ENCODE peak calls at places on chromosomes 3 and 15, in four cellular contexts. J, Z, K and I are unnamed samples.

GRCh38 chr15:90869601-90870353 is 1.4 kb downstream of the FURIN start:
- DNase-seq in K (no peak), J (no peak), Z (no peak), I (no peak)

GRCh38 chr3:65746848-65747247 is 291.9 kb downstream of the MAGI1 start:
- DNase-seq in K (no peak), J (no peak), Z (no peak), I (no peak)

GRCh38 chr3:179091113-179091512 is 19.5 kb upstream of the ZMAT3 start:
- DNase-seq in K (no peak), Z (no peak), J (no peak), I (no peak)

GRCh38 chr3:112048911-112049310 is 14.4 kb downstream of the TMPRSS7 start:
- DNase-seq in K (no peak), Z (no peak), J (no peak), I (no peak)

GRCh38 chr3:52887166-52887565 is 10.2 kb downstream of the STIMATE start:
- DNase-seq in J (no peak), K (no peak), Z (no peak), I (peak; percentile 70)

GRCh38 chr15:76987896-76988860 is 6.7 kb upstream of the PSTPIP1 start:
- DNase-seq in J (no peak), K (no peak), Z (no peak), I (no peak)

GRCh38 chr15:90845201-90845949 is 23.0 kb upstream of the FURIN start:
- DNase-seq in K (peak; percentile 41), J (peak; percentile 79), Z (no peak), I (no peak)

GRCh38 chr15:100879461-100880138 is at the start of gene ALDH1A3:
- DNase-seq in K (no peak), J (peak; percentile 60), Z (no peak), I (no peak)

GRCh38 chr3:171364500-171364899 is 95.7 kb downstream of the TNIK start:
- DNase-seq in K (no peak), Z (no peak), J (no peak), I (no peak)

GRCh38 chr3:197466586-197467399 is 89.0 kb downstream of the BDH1 start:
- DNase-seq in J (peak; percentile 69), K (no peak), Z (no peak), I (peak; percentile 91)

GRCh38 chr3:43388909-43389308 is 102.6 kb downstream of the SNRK start:
- DNase-seq in Z (no peak), J (no peak), K (no peak), I (no peak)

GRCh38 chr3:168248383-168249047 is 152.8 kb upstream of the GOLIM4 start:
- DNase-seq in J (no peak), K (no peak), Z (no peak), I (no peak)

GRCh38 chr3:105255351-105255750 is 111.4 kb upstream of the ALCAM start:
- DNase-seq in J (no peak), K (no peak), Z (no peak), I (peak; percentile 46)

GRCh38 chr3:139327861-139328260 is 16.0 kb upstream of the MRPS22 start:
- DNase-seq in J (no peak), K (no peak), Z (no peak), I (no peak)

GRCh38 chr3:127708837-127709236 is 36.1 kb downstream of the ABTB1 start:
- DNase-seq in Z (no peak), K (no peak), J (no peak), I (no peak)

GRCh38 chr3:40524571-40525285 is at the start of gene ZNF621:
- DNase-seq in K (peak; percentile 81), J (peak; percentile 65), Z (peak; percentile 38), I (peak; percentile 88)

GRCh38 chr3:58697552-58697951 is 31.0 kb upstream of the FAM3D start:
- DNase-seq in Z (no peak), K (no peak), J (no peak), I (no peak)

GRCh38 chr15:25406846-25407245 is 32.0 kb downstream of the UBE3A start:
- DNase-seq in J (no peak), Z (no peak), K (no peak), I (no peak)

GRCh38 chr3:45964139-45964538 is 20.9 kb downstream of the CXCR6 start:
- DNase-seq in J (no peak), Z (no peak), K (no peak), I (no peak)

GRCh38 chr3:111582114-111582461 is 13.1 kb downstream of the ZBED2 start:
- DNase-seq in J (peak; percentile 56), K (no peak), Z (no peak), I (no peak)

GRCh38 chr15:44694416-44694815 is 16.7 kb downstream of the PATL2 start:
- DNase-seq in Z (no peak), K (no peak), J (no peak), I (no peak)

GRCh38 chr3:52231502-52232278 is 6.2 kb upstream of the TLR9 start:
- DNase-seq in Z (no peak), J (no peak), K (peak; percentile 69), I (no peak)

GRCh38 chr15:86157929-86158328 is 78.3 kb downstream of the AGBL1 start:
- DNase-seq in Z (no peak), K (no peak), J (no peak), I (no peak)

GRCh38 chr3:123331006-123331405 is 117.9 kb downstream of the ADCY5 start:
- DNase-seq in Z (no peak), J (no peak), K (no peak), I (no peak)